ENCODE peak calls at places on chromosomes 2 and 18, in five cellular contexts. O, Q, J, B and I are unnamed samples.

GRCh38 chr2:10526281-10526680 is 78.2 kb upstream of the ODC1 start:
- DNase-seq in B (no peak), O (peak), J (no peak), Q (no peak), I (no peak)

GRCh38 chr18:34707670-34708069 is 2.4 kb upstream of the DTNA start:
- DNase-seq in O (no peak), J (no peak), Q (peak), B (peak), I (peak)

GRCh38 chr2:78686754-78687153 is 338.7 kb upstream of the REG3G start:
- DNase-seq in Q (no peak), B (no peak), J (no peak), O (no peak), I (no peak)

GRCh38 chr2:46674451-46674850 is 195.1 kb downstream of the TMEM247 start:
- DNase-seq in B (no peak), Q (no peak), O (no peak), J (no peak), I (no peak)

GRCh38 chr18:55018602-55019001 is 59.3 kb upstream of the CCDC68 start:
- DNase-seq in O (no peak), J (no peak), B (peak), Q (no peak), I (no peak)

GRCh38 chr2:239260546-239261327 is 140.1 kb downstream of the HDAC4 start:
- DNase-seq in Q (no peak), J (no peak), B (no peak), O (peak), I (no peak)

GRCh38 chr2:134206573-134206972 is 47.3 kb upstream of the MGAT5 start:
- DNase-seq in B (no peak), Q (no peak), O (no peak), J (peak), I (no peak)

GRCh38 chr18:35406666-35407065 is 29.5 kb upstream of the ZNF396 start:
- DNase-seq in J (no peak), Q (no peak), B (no peak), O (no peak), I (no peak)

GRCh38 chr2:225040862-225041209 is 1.4 kb downstream of the DOCK10 start:
- DNase-seq in O (no peak), Q (peak), B (no peak), J (no peak), I (no peak)

GRCh38 chr2:40190457-40190856 is 261.4 kb downstream of the SLC8A1 start:
- DNase-seq in Q (no peak), O (no peak), J (no peak), B (no peak), I (no peak)

GRCh38 chr2:41405429-41405828 is 642.4 kb upstream of the PKDCC start:
- DNase-seq in Q (no peak), J (no peak), B (no peak), O (no peak), I (no peak)

GRCh38 chr2:65158557-65158956 is 28.7 kb upstream of the RAB1A start:
- DNase-seq in B (no peak), J (no peak), O (no peak), Q (no peak), I (no peak)

GRCh38 chr2:231244382-231245252 is 46.2 kb downstream of the ARMC9 start:
- DNase-seq in B (no peak), J (no peak), O (no peak), Q (no peak), I (no peak)

GRCh38 chr2:196971574-196972279 is 45.2 kb upstream of the PGAP1 start:
- DNase-seq in B (no peak), Q (no peak), J (no peak), O (no peak), I (no peak)

GRCh38 chr2:8567469-8568108 is 114.3 kb upstream of the ID2 start:
- DNase-seq in Q (no peak), B (no peak), O (peak), J (no peak), I (no peak)

GRCh38 chr2:205747827-205748386 is 65.6 kb downstream of the NRP2 start:
- DNase-seq in O (no peak), Q (peak), J (no peak), B (no peak), I (no peak)

GRCh38 chr18:53698907-53699306 is 525.6 kb downstream of the MBD2 start:
- DNase-seq in O (no peak), J (no peak), B (peak), Q (peak), I (no peak)

GRCh38 chr18:51051105-51051712 is 21.2 kb downstream of the SMAD4 start:
- DNase-seq in Q (peak), O (no peak), B (no peak), J (no peak), I (no peak)

GRCh38 chr18:50847192-50847591 is 27.4 kb upstream of the MRO start:
- DNase-seq in Q (peak), B (no peak), J (no peak), O (no peak), I (no peak)

GRCh38 chr2:150639383-150639782 is 151.9 kb upstream of the RND3 start:
- DNase-seq in B (no peak), J (no peak), O (no peak), Q (no peak), I (no peak)
- H3K4me3 ChIP-seq in B (no peak), J (peak), O (no peak), Q (no peak), I (no peak)

DNA sequence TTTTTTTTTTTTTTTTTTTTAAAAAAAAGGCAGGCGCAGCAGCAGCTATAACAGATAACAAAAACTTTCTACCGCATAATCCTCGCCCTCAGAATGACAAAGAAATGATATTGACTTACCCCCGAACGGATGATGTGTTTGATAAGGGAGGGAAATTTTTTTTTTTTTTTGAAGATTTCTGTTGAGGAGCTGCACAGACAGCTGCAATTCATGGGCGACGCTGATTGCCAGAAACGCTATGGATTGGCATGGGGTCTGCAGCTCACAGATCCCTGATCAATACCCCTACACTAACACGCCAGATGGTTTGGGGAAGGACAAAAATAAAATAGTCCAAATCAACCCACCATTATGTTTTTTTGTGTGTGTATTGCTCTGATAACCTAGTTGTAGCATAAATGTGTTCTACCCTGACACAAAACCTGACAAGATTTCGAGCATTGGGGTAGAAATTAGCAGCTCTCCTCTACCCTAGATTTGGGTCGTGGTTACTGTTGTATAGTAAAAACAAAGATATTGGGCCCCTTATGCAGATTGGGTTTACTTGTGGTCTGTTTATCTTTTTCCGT is 3.6 kb upstream of the ONECUT2 start:
- DNase-seq in B (no peak), Q (no peak), O (no peak), J (no peak), I (no peak)
- H3K4me3 ChIP-seq in B (no peak), Q (no peak), O (no peak), J (no peak), I (no peak)

DNA sequence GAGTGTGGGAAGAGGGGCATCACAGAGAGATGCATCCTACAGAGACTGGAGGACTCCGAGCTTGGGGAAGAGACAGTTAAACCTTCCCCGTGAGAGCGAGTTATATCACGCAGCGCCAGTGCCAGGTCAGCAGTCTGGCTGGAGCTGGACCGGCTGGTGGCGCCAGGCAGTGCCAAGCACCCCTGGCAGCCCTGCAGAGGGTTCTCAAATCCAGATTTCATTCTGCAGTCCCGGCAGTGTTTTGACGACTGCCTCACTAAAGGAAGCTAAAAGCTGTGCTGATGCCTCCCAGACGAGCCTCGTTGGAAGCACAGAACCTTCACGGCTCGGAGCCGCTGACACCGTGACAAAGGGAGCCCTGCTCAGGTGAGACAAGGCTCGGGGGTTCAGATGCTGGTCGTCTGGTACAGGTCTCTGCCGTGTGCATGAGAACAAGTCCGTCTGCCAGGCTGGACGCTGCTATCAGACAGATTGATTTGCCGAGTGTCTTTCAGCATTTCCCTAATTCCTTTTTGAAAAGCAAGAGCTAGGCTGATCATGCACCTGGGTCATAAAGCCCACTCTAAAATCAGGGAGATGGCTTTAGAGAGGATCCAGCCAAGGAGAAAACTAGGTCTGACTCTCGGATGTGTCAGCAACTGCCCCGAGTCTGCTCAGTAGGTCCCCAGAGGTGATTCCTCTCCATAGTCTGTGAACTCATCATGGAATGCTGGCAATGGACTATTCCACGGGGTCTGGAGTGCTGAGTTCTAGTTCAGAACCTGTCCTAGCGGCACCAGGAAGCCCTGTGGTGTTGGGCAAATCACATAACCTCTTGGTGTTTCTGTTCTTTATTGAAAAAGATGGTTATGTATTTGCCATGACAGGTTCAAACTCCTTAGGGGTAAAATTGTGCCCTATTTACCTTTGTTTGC is 240.6 kb downstream of the SOX11 start:
- DNase-seq in B (peak), Q (no peak), O (no peak), J (peak), I (no peak)
- H3K4me3 ChIP-seq in B (peak), Q (no peak), O (no peak), J (peak), I (no peak)

DNA sequence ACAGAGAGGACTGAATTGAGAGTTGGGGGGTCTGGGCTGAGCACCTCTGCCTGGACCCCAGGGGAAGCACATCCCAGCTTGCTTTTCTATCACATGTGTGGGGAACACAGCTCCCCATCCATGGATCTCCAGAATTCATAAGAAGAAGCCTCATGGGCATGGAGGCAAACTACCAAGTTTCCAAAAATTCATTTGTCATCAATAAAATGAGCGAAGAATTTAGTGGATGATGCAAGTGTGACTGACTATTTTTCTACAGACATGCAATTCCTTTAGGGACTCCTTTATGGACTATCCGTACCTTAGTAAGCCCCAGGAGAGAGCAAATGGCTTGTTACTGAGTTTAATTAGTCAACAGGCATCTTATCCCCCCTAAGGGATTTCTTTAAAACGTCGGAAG is 33.1 kb downstream of the ACKR3 start:
- DNase-seq in B (no peak), Q (no peak), O (no peak), J (no peak), I (no peak)
- H3K4me3 ChIP-seq in B (no peak), Q (no peak), O (no peak), J (no peak), I (no peak)

DNA sequence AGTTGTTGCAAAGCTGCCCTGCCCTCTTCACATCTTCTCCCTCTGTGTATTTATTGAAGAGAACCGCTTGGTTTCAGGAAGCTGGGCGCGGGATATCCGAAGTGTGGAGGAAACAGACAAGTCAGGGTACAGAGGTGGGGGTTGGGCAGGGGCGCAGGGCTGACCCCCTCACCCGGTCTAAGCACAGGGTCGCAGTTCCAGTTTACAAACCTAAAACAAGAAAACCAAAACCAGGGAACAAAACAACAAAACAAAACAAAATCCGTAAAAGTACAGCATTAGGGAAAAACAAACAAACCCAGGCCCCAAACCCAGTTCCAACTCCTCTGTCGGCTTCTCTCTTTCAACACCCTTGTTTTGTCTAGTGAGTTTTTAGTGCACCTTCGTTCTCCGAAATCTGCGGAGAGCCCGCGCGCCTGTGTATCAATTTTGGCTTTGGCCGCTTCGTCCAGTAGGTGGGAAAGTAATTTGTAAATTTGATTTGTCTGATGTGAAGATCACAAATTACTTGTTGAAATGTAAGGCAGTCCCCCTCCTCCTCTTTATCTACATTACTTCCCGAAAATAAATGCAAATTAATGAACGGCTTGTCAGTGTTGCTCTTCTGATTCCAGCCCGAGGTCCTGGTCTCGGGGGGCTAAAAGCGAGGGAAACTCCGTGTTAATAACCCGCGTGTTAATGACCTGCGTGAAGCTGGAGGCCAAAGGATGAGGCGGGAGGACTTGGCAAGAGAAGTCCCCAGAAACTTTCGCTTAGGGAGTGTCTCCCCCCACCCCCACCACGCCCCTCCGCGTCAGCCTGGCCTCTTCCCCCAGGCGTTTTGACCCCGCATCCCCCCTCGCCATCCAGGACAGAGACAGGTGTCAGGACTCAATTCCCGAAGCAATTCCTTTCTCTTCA is 6.9 kb downstream of the OTX1 start:
- DNase-seq in J (no peak), B (no peak), O (no peak), Q (no peak), I (no peak)
- H3K4me3 ChIP-seq in J (peak), B (no peak), O (no peak), Q (no peak), I (no peak)